ENCODE peak calls at places on chromosome 10, in five cellular contexts. P is CD4-positive, alpha-beta T cell; G is LoVo; W is Calu3; Q is astrocyte of the spinal cord. B is an unnamed sample.

GRCh38 chr10:44205072-44205471 is 179.8 kb downstream of the CXCL12 start:
- DNase-seq in G (no peak), Q (no peak), P (no peak), W (no peak), B (no peak)

GRCh38 chr10:114301177-114301576 is 62.1 kb downstream of the VWA2 start:
- DNase-seq in W (no peak), Q (no peak), P (no peak), G (no peak), B (no peak)

GRCh38 chr10:115657161-115657850 is 564.1 kb downstream of the ATRNL1 start:
- DNase-seq in W (no peak), G (no peak), Q (peak), P (no peak), B (no peak)

GRCh38 chr10:94183666-94184264 is 179.0 kb downstream of the NOC3L start:
- DNase-seq in W (no peak), P (no peak), Q (peak), G (no peak), B (no peak)

GRCh38 chr10:29268011-29268410 is 20.9 kb upstream of the LYZL1 start:
- DNase-seq in W (no peak), Q (no peak), P (no peak), G (no peak), B (no peak)

GRCh38 chr10:14653271-14654161 is 121.2 kb downstream of the FAM107B start:
- DNase-seq in G (peak), P (no peak), W (peak), Q (peak), B (peak)

GRCh38 chr10:112202561-112203241 is 19.1 kb upstream of the GPAM start:
- DNase-seq in G (no peak), P (no peak), W (no peak), Q (no peak), B (no peak)

GRCh38 chr10:30215631-30216030 is 133.4 kb downstream of the MTPAP start:
- DNase-seq in P (no peak), G (no peak), Q (peak), W (no peak), B (no peak)

GRCh38 chr10:124650263-124650662 is 93.9 kb downstream of the FAM53B start:
- DNase-seq in G (no peak), P (no peak), Q (no peak), W (no peak), B (peak)

GRCh38 chr10:93465806-93466675 is 16.1 kb downstream of the MYOF start:
- DNase-seq in P (no peak), G (peak), Q (peak), W (peak), B (no peak)

GRCh38 chr10:116044722-116045374 is 228.2 kb downstream of the GFRA1 start:
- DNase-seq in P (no peak), G (no peak), Q (peak), W (no peak), B (no peak)

GRCh38 chr10:130453721-130454542 is 317.7 kb downstream of the GLRX3 start:
- DNase-seq in G (no peak), W (no peak), P (no peak), Q (no peak), B (no peak)

GRCh38 chr10:122567056-122567660 is 6.6 kb downstream of the DMBT1 start:
- DNase-seq in P (peak), G (no peak), Q (no peak), W (peak), B (peak)

GRCh38 chr10:14468022-14468421 is 137.3 kb upstream of the FRMD4A start:
- DNase-seq in G (no peak), W (no peak), Q (peak), P (no peak), B (no peak)

GRCh38 chr10:101567165-101568006 is 20.7 kb downstream of the POLL start:
- DNase-seq in G (no peak), Q (no peak), P (no peak), W (no peak), B (no peak)

GRCh38 chr10:787933-788651 is 98.6 kb upstream of the DIP2C start:
- DNase-seq in Q (peak), W (no peak), P (no peak), G (no peak), B (no peak)

GRCh38 chr10:88122145-88122544 is 258.7 kb downstream of the PTEN start:
- DNase-seq in G (no peak), P (no peak), W (no peak), Q (no peak), B (no peak)

GRCh38 chr10:110471566-110472139 is 26.1 kb upstream of the DUSP5 start:
- DNase-seq in P (no peak), Q (peak), G (no peak), W (no peak), B (no peak)

GRCh38 chr10:51090190-51090589 is 15.9 kb downstream of the PRKG1 start:
- DNase-seq in G (no peak), Q (no peak), W (no peak), P (no peak), B (no peak)

GRCh38 chr10:26881600-26882331 is 21.0 kb upstream of the ABI1 start:
- DNase-seq in P (no peak), G (peak), W (peak), Q (peak), B (no peak)

GRCh38 chr10:24891823-24892222 is 60.6 kb downstream of the PRTFDC1 start:
- DNase-seq in W (no peak), P (no peak), G (peak), Q (peak), B (no peak)

GRCh38 chr10:52146766-52147165 is 167.3 kb upstream of the DKK1 start:
- DNase-seq in Q (no peak), W (no peak), P (no peak), G (no peak), B (no peak)